ENCODE peak calls at places on chromosomes 7 and 10, in seven cellular contexts. D is IMR-90, U is gastrocnemius medialis, N is Peyer's patch, B is K562, Y is stomach, X is ovary. K is an unnamed sample.

GRCh38 chr10:5774987-5775386 is 38.2 kb downstream of the GDI2 start:
- DNase-seq in D (no peak), U (no peak), N (no peak), B (no peak), Y (no peak), X (no peak), K (no peak)

GRCh38 chr10:110618206-110618605 is 25.9 kb upstream of the RBM20 start:
- DNase-seq in D (no peak), U (no peak), N (no peak), B (no peak), Y (no peak), X (no peak), K (no peak)

GRCh38 chr10:4838743-4839142 is 12.7 kb downstream of the AKR1E2 start:
- DNase-seq in D (no peak), U (no peak), N (no peak), B (no peak), Y (no peak), X (no peak), K (no peak)

GRCh38 chr10:129774082-129774735 is 189.9 kb downstream of the EBF3 start:
- DNase-seq in D (no peak), U (no peak), N (peak; percentile 33), B (no peak), Y (peak; percentile 16), X (no peak), K (no peak)

GRCh38 chr10:110147961-110148360 is 59.4 kb upstream of the MXI1 start:
- DNase-seq in D (peak; percentile 6), U (no peak), N (no peak), B (no peak), Y (no peak), X (no peak), K (no peak)

GRCh38 chr7:144834516-144835165 is 1.2 kb downstream of the TPK1 start:
- DNase-seq in D (no peak), U (no peak), N (no peak), B (peak; percentile 49), Y (no peak), X (no peak), K (no peak)

GRCh38 chr7:107960306-107960705 is 42.7 kb downstream of the LAMB1 start:
- DNase-seq in D (no peak), U (no peak), N (no peak), B (no peak), Y (no peak), X (no peak), K (no peak)

GRCh38 chr7:89623018-89623672 is 531.1 kb upstream of the STEAP1 start:
- DNase-seq in D (peak; percentile 3), U (no peak), N (no peak), B (peak; percentile 18), Y (no peak), X (peak; percentile 36), K (no peak)

GRCh38 chr10:67666416-67667043 is 29.5 kb downstream of the CTNNA3 start:
- DNase-seq in D (peak; percentile 30), U (no peak), N (no peak), B (peak; percentile 28), Y (no peak), X (no peak), K (no peak)

GRCh38 chr10:1417574-1417973 is 319.8 kb downstream of the ADARB2 start:
- DNase-seq in D (no peak), U (no peak), N (no peak), B (no peak), Y (peak; percentile 13), X (no peak), K (peak; percentile 52)

GRCh38 chr7:91852263-91852741 is 28.2 kb downstream of the MTERF1 start:
- DNase-seq in D (peak; percentile 12), U (no peak), N (no peak), B (peak; percentile 75), Y (no peak), X (no peak), K (no peak)

GRCh38 chr10:133520193-133520738 is 6.9 kb upstream of the CYP2E1 start:
- DNase-seq in D (peak; percentile 30), U (peak; percentile 45), N (peak; percentile 90), B (peak; percentile 88), Y (peak; percentile 90), X (peak; percentile 77), K (no peak)

GRCh38 chr10:86283466-86284287 is 82.9 kb downstream of the GRID1 start:
- DNase-seq in D (no peak), U (no peak), N (no peak), B (no peak), Y (peak; percentile 3), X (no peak), K (peak; percentile 70)

DNA sequence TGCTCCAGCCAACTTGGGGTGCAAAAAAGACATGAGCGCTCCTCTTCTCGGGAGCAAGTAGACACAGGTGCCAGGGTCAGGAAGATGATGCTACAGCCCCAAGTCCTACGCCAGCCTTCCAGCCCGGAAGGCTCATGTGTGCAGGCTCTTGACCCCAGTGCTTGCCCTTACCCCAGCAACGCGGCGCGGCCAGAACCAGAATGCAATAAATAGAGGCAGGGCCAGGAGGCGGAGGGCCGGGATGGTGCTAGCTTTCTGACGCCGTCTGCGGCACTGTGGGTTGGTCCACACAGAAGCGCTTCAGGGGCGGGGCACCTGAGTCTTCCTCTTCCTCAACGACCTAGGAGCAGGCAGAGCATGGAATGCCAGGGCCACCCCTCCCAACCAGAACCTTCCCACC is 15.0 kb upstream of the BAZ1B start:
- DNase-seq in D (no peak), U (no peak), N (no peak), B (no peak), Y (no peak), X (no peak), K (no peak)
- H3K36me3 ChIP-seq in D (peaks cover 53% of the 10 kb centered on the region), U (no peaks in the 10 kb centered on the region), N (peaks cover 76% of the 10 kb centered on the region), B (peaks cover 62% of the 10 kb centered on the region), Y (peaks cover 56% of the 10 kb centered on the region), X (peaks cover 2% of the 10 kb centered on the region), K (peaks cover 4% of the 10 kb centered on the region)

GRCh38 chr10:132409667-132410028 is 12.6 kb downstream of the PWWP2B start:
- DNase-seq in D (no peak), U (no peak), N (no peak), B (no peak), Y (no peak), X (no peak), K (no peak)

GRCh38 chr10:132408367-132408781 is 11.4 kb downstream of the PWWP2B start:
- DNase-seq in D (no peak), U (no peak), N (peak; percentile 74), B (no peak), Y (no peak), X (no peak), K (no peak)

GRCh38 chr10:132407846-132408278 is 10.9 kb downstream of the PWWP2B start:
- DNase-seq in D (peak; percentile 29), U (no peak), N (peak; percentile 87), B (no peak), Y (peak; percentile 95), X (peak; percentile 65), K (no peak)

GRCh38 chr10:132410056-132410778 is 13.2 kb downstream of the PWWP2B start:
- DNase-seq in D (no peak), U (no peak), N (no peak), B (no peak), Y (no peak), X (no peak), K (no peak)

GRCh38 chr10:132408823-132409666 is 12.0 kb downstream of the PWWP2B start:
- DNase-seq in D (no peak), U (no peak), N (peak; percentile 66), B (no peak), Y (peak; percentile 92), X (no peak), K (no peak)
- H3K4me1 ChIP-seq in D (peaks cover 6% of the 10 kb centered on the region), U (peaks cover 28% of the 10 kb centered on the region), N (peaks cover 12% of the 10 kb centered on the region), B (peaks cover 58% of the 10 kb centered on the region), Y (peaks cover 90% of the 10 kb centered on the region), X (peaks cover 38% of the 10 kb centered on the region), K (peaks cover 80% of the 10 kb centered on the region)

DNA sequence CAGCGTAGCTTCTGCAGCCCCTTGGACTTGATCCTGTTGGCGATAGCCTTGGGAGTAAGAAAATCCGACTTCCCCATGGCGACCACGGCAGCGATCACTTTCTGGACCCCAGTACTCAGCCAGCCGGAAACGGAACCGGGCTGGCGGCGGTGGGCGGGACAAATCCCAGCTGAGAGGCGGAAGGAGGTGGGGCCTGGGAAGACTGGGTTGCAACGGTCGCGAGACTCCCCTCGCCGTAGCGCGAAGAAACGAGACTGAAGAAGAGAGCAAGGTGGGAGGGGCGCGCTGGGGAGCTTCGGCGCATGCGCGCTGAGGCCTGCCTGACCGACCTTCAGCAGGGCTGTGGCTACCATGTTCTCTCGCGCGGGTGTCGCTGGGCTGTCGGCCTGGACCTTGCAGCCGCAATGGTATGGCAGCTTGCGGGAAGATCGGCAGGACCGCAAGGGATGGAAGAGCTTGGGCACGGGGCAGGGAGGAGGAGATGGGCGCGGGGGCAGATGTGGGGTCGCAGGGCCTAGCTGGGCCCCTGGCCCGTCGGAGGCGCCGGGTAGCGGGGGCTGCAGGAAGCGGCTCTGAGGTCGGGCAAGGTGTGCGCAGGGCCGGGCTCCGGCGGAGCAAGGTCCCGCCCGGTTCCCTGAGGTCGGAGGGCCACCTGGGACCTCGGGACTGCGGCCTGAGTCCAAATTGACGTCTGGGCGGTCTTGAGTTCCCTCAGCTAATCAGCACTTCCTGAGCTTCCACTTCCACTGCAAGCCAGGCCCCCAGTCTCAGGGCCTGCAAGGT is at the start of the genes ATP5F1C and KIN:
- DNase-seq in D (peak; percentile 95), U (peak; percentile 95), N (peak; percentile 97), B (peak; percentile 98), Y (peak; percentile 98), X (peak; percentile 98), K (no peak)
- TF ChIP-seq POLR2A in D (peak; percentile 73), U (peak; percentile 88), N (peak; percentile 90), B (peak; percentile 96), Y (peak; percentile 46), X (peak; percentile 55), K (no peak)

DNA sequence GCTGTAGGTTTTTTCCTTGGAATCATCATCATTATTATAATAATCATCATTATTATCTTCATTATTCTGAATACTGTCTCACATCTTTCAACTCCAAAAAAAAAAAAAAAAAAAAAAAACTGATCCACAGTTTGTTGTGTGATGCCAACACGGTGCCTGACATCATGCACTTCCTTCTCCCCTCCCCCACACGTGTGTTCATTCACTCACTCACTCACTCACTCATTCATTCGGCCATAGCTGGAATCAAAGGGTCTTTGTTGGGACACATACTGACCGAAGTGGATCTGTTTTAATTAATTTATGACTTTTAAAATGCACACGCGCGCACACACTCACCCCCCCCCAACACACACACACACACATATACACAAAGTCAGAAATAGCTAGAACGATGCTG is 177.8 kb downstream of the PIP4K2A start:
- DNase-seq in D (no peak), U (no peak), N (no peak), B (no peak), Y (no peak), X (no peak), K (no peak)
- H3K36me3 ChIP-seq in D (peaks cover 18% of the 10 kb centered on the region), U (no peaks in the 10 kb centered on the region), N (peaks cover 37% of the 10 kb centered on the region), B (peaks cover 61% of the 10 kb centered on the region), Y (peaks cover 39% of the 10 kb centered on the region), X (no peaks in the 10 kb centered on the region), K (peaks cover 14% of the 10 kb centered on the region)

GRCh38 chr10:113557389-113558321 is 4.8 kb downstream of the HABP2 start:
- DNase-seq in D (no peak), U (no peak), N (no peak), B (peak; percentile 52), Y (no peak), X (peak; percentile 39), K (no peak)
- H3K4me1 ChIP-seq in D (no peaks in the 10 kb centered on the region), U (no peaks in the 10 kb centered on the region), N (no peaks in the 10 kb centered on the region), B (no peaks in the 10 kb centered on the region), Y (peaks cover 41% of the 10 kb centered on the region), X (peaks cover 11% of the 10 kb centered on the region), K (peaks cover 11% of the 10 kb centered on the region)

GRCh38 chr7:55964802-55965470 is 551 bp downstream of the NIPSNAP2 start:
- DNase-seq in D (peak; percentile 19), U (peak; percentile 67), N (peak; percentile 93), B (peak; percentile 87), Y (peak; percentile 80), X (peak; percentile 64), K (no peak)
- TF ChIP-seq POLR2A in D (peak; percentile 9), U (peak; percentile 56), N (peak; percentile 50), B (peak; percentile 74), Y (no peak), X (no peak), K (no peak)